ENCODE peak calls at places on chromosomes 3 and 15, in eight cellular contexts. U is iris pigment epithelial cell; J is mammary epithelial cell; F is erythroblast; N is GM12892; G is DND-41; C is HuH-7; B is stimulated activated CD8-positive, alpha-beta memory T cell treated with anti-CD3 and anti-CD28 coated beads, Interleukin-15, amount 100 ng/mL, for 24 hours. T is an unnamed sample.

GRCh38 chr15:31079519-31079918 is 22.0 kb downstream of the TRPM1 start:
- DNase-seq in U (peak; percentile 91), J (peak; percentile 79), F (no peak), N (no peak), G (no peak), C (no peak), B (no peak), T (no peak)

GRCh38 chr3:4950351-4950784 is 28.9 kb upstream of the BHLHE40 start:
- DNase-seq in U (no peak), J (no peak), F (no peak), N (no peak), G (no peak), C (no peak), B (no peak), T (no peak)

GRCh38 chr15:78177447-78177873 is 28.3 kb downstream of the IDH3A start:
- DNase-seq in U (peak; percentile 12), J (no peak), F (peak; percentile 43), N (no peak), G (peak; percentile 24), C (peak; percentile 74), B (no peak), T (peak; percentile 44)

GRCh38 chr3:63625161-63625560 is 27.3 kb upstream of the SNTN start:
- DNase-seq in U (peak; percentile 90), J (peak; percentile 86), F (no peak), N (no peak), G (no peak), C (no peak), B (no peak), T (no peak)

GRCh38 chr3:58800032-58800431 is 133.5 kb upstream of the FAM3D start:
- DNase-seq in U (no peak), J (no peak), F (no peak), N (no peak), G (no peak), C (no peak), B (no peak), T (no peak)

GRCh38 chr3:105555206-105555605 is 188.5 kb downstream of the ALCAM start:
- DNase-seq in U (peak; percentile 36), J (no peak), F (no peak), N (no peak), G (no peak), C (no peak), B (no peak), T (no peak)

GRCh38 chr3:65170357-65171090 is 482.7 kb upstream of the ADAMTS9 start:
- DNase-seq in U (peak; percentile 71), J (peak; percentile 82), F (peak; percentile 4), N (no peak), G (no peak), C (peak; percentile 5), B (no peak), T (peak; percentile 85)

GRCh38 chr3:157232146-157232545 is 72.2 kb upstream of the CCNL1 start:
- DNase-seq in U (no peak), J (no peak), F (no peak), N (no peak), G (no peak), C (no peak), B (no peak), T (no peak)

GRCh38 chr3:63096248-63097058 is 181.7 kb upstream of the SYNPR start:
- DNase-seq in U (no peak), J (no peak), F (no peak), N (no peak), G (no peak), C (no peak), B (no peak), T (no peak)

GRCh38 chr3:189041482-189042090 is 130.2 kb upstream of the TPRG1 start:
- DNase-seq in U (peak; percentile 63), J (peak; percentile 73), F (peak; percentile 10), N (peak; percentile 15), G (peak; percentile 81), C (peak; percentile 44), B (peak; percentile 19), T (no peak)

GRCh38 chr15:60155661-60156060 is 151.6 kb downstream of the FOXB1 start:
- DNase-seq in U (peak; percentile 70), J (no peak), F (no peak), N (no peak), G (no peak), C (no peak), B (no peak), T (no peak)

GRCh38 chr3:186582541-186582940 is 12.0 kb downstream of the DNAJB11 start:
- DNase-seq in U (no peak), J (no peak), F (no peak), N (no peak), G (no peak), C (no peak), B (no peak), T (no peak)

GRCh38 chr3:53140575-53141467 is 10.6 kb upstream of the RFT1 start:
- DNase-seq in U (peak; percentile 67), J (peak; percentile 67), F (no peak), N (no peak), G (no peak), C (no peak), B (no peak), T (no peak)

GRCh38 chr3:30399394-30400181 is 206.8 kb upstream of the TGFBR2 start:
- DNase-seq in U (peak; percentile 61), J (peak; percentile 13), F (no peak), N (no peak), G (no peak), C (no peak), B (no peak), T (no peak)

GRCh38 chr3:119595639-119596329 is 1.9 kb upstream of the PLA1A start:
- DNase-seq in U (peak; percentile 14), J (no peak), F (no peak), N (no peak), G (no peak), C (no peak), B (no peak), T (no peak)

GRCh38 chr3:128285925-128286275 is 132.6 kb downstream of the EEFSEC start:
- DNase-seq in U (no peak), J (no peak), F (no peak), N (no peak), G (no peak), C (no peak), B (no peak), T (no peak)

GRCh38 chr3:113536627-113537101 is 4.3 kb downstream of the SIDT1 start:
- DNase-seq in U (peak; percentile 37), J (peak; percentile 75), F (no peak), N (no peak), G (no peak), C (no peak), B (no peak), T (no peak)

GRCh38 chr3:120637836-120638559 is 41.9 kb downstream of the NDUFB4 start:
- DNase-seq in U (peak; percentile 37), J (no peak), F (no peak), N (no peak), G (no peak), C (no peak), B (no peak), T (no peak)

GRCh38 chr15:86834115-86834863 is 754.6 kb downstream of the AGBL1 start:
- DNase-seq in U (no peak), J (no peak), F (no peak), N (no peak), G (no peak), C (no peak), B (no peak), T (peak; percentile 30)

T was measured in left ventricle myocardium inferior.